ENCODE peak calls at places on chromosome 9, in five cellular contexts. One of them, this sample, is unnamed.

GRCh38 chr9:104987743-104988142 is 59.8 kb upstream of the ABCA1 start:
- DNase-seq in mesenchymal stem cell: no peak
- DNase-seq in H1: no peak
- DNase-seq in H9: no peak
- DNase-seq in trophoblast cell: peak
- DNase-seq in this sample: no peak

GRCh38 chr9:72476617-72477375 is 44.6 kb upstream of the TMC1 start:
- DNase-seq in mesenchymal stem cell: peak
- DNase-seq in H1: no peak
- DNase-seq in H9: peak
- DNase-seq in trophoblast cell: peak
- DNase-seq in this sample: no peak

GRCh38 chr9:92381780-92382179 is 22.6 kb downstream of the OGN start:
- DNase-seq in mesenchymal stem cell: no peak
- DNase-seq in H1: no peak
- DNase-seq in H9: no peak
- DNase-seq in trophoblast cell: no peak
- DNase-seq in this sample: no peak

GRCh38 chr9:135090547-135090946 is 3.1 kb downstream of the OLFM1 start:
- DNase-seq in mesenchymal stem cell: no peak
- DNase-seq in H1: no peak
- DNase-seq in H9: no peak
- DNase-seq in trophoblast cell: no peak
- DNase-seq in this sample: no peak

GRCh38 chr9:137273095-137273490 is 4.4 kb upstream of the TOR4A start:
- DNase-seq in mesenchymal stem cell: no peak
- DNase-seq in H1: no peak
- DNase-seq in H9: peak
- DNase-seq in trophoblast cell: no peak
- DNase-seq in this sample: no peak

GRCh38 chr9:90853945-90854344 is 52.3 kb downstream of the SYK start:
- DNase-seq in mesenchymal stem cell: no peak
- DNase-seq in H1: no peak
- DNase-seq in H9: peak
- DNase-seq in trophoblast cell: no peak
- DNase-seq in this sample: no peak

GRCh38 chr9:74016004-74016403 is 481.1 kb upstream of the RORB start:
- DNase-seq in mesenchymal stem cell: no peak
- DNase-seq in H1: no peak
- DNase-seq in H9: no peak
- DNase-seq in trophoblast cell: no peak
- DNase-seq in this sample: no peak

GRCh38 chr9:131448818-131449217 is 53.9 kb upstream of the POMT1 start:
- DNase-seq in mesenchymal stem cell: no peak
- DNase-seq in H1: no peak
- DNase-seq in H9: no peak
- DNase-seq in trophoblast cell: no peak
- DNase-seq in this sample: no peak

GRCh38 chr9:92564479-92564878 is 28.7 kb upstream of the ECM2 start:
- DNase-seq in mesenchymal stem cell: peak
- DNase-seq in H1: no peak
- DNase-seq in H9: no peak
- DNase-seq in trophoblast cell: no peak
- DNase-seq in this sample: no peak

GRCh38 chr9:96172797-96173196 is 129.2 kb downstream of the HSD17B3 start:
- DNase-seq in mesenchymal stem cell: no peak
- DNase-seq in H1: no peak
- DNase-seq in H9: no peak
- DNase-seq in trophoblast cell: no peak
- DNase-seq in this sample: no peak

GRCh38 chr9:36987409-36987808 is 46.7 kb downstream of the PAX5 start:
- DNase-seq in mesenchymal stem cell: no peak
- DNase-seq in H1: no peak
- DNase-seq in H9: no peak
- DNase-seq in trophoblast cell: no peak
- DNase-seq in this sample: no peak

GRCh38 chr9:107286057-107286456 is 3.0 kb downstream of the RAD23B start:
- DNase-seq in mesenchymal stem cell: peak
- DNase-seq in H1: no peak
- DNase-seq in H9: no peak
- DNase-seq in trophoblast cell: no peak
- DNase-seq in this sample: no peak

GRCh38 chr9:73046769-73047168 is 93.9 kb upstream of the ALDH1A1 start:
- DNase-seq in mesenchymal stem cell: no peak
- DNase-seq in H1: no peak
- DNase-seq in H9: no peak
- DNase-seq in trophoblast cell: no peak
- DNase-seq in this sample: no peak

GRCh38 chr9:90546200-90546599 is 96.4 kb downstream of the DIRAS2 start:
- DNase-seq in mesenchymal stem cell: peak
- DNase-seq in H1: no peak
- DNase-seq in H9: no peak
- DNase-seq in trophoblast cell: peak
- DNase-seq in this sample: peak

GRCh38 chr9:15231788-15232635 is 75.0 kb downstream of the TTC39B start:
- DNase-seq in mesenchymal stem cell: peak
- DNase-seq in H1: peak
- DNase-seq in H9: peak
- DNase-seq in trophoblast cell: peak
- DNase-seq in this sample: no peak

GRCh38 chr9:137298983-137299521 is 3.0 kb downstream of the NRARP start:
- DNase-seq in mesenchymal stem cell: no peak
- DNase-seq in H1: no peak
- DNase-seq in H9: peak
- DNase-seq in trophoblast cell: no peak
- DNase-seq in this sample: no peak

GRCh38 chr9:137444106-137444790 is 3.1 kb upstream of the ENTPD8 start:
- DNase-seq in mesenchymal stem cell: no peak
- DNase-seq in H1: no peak
- DNase-seq in H9: no peak
- DNase-seq in trophoblast cell: no peak
- DNase-seq in this sample: no peak

GRCh38 chr9:29039258-29039657 is 1466.0 kb upstream of the C9orf72 start:
- DNase-seq in mesenchymal stem cell: peak
- DNase-seq in H1: no peak
- DNase-seq in H9: no peak
- DNase-seq in trophoblast cell: no peak
- DNase-seq in this sample: no peak

GRCh38 chr9:131690462-131690861 is 49.4 kb downstream of the RAPGEF1 start:
- DNase-seq in mesenchymal stem cell: no peak
- DNase-seq in H1: no peak
- DNase-seq in H9: no peak
- DNase-seq in trophoblast cell: no peak
- DNase-seq in this sample: no peak

GRCh38 chr9:18606831-18607230 is 132.9 kb downstream of the ADAMTSL1 start:
- DNase-seq in mesenchymal stem cell: peak
- DNase-seq in H1: no peak
- DNase-seq in H9: peak
- DNase-seq in trophoblast cell: no peak
- DNase-seq in this sample: peak

GRCh38 chr9:85713897-85714296 is 27.9 kb downstream of the AGTPBP1 start:
- DNase-seq in mesenchymal stem cell: no peak
- DNase-seq in H1: no peak
- DNase-seq in H9: no peak
- DNase-seq in trophoblast cell: no peak
- DNase-seq in this sample: no peak

GRCh38 chr9:91659529-91660294 is 236.1 kb upstream of the NFIL3 start:
- DNase-seq in mesenchymal stem cell: peak
- DNase-seq in H1: no peak
- DNase-seq in H9: peak
- DNase-seq in trophoblast cell: no peak
- DNase-seq in this sample: peak

GRCh38 chr9:111952559-111952958 is 55.9 kb downstream of the UGCG start:
- DNase-seq in mesenchymal stem cell: peak
- DNase-seq in H1: no peak
- DNase-seq in H9: no peak
- DNase-seq in trophoblast cell: no peak
- DNase-seq in this sample: no peak

GRCh38 chr9:137606734-137607138 is 1.2 kb downstream of the ARRDC1 start:
- DNase-seq in mesenchymal stem cell: no peak
- DNase-seq in H1: no peak
- DNase-seq in H9: no peak
- DNase-seq in trophoblast cell: no peak
- DNase-seq in this sample: no peak

GRCh38 chr9:127854169-127854833 is at the start of gene ENG:
- DNase-seq in mesenchymal stem cell: peak
- DNase-seq in H1: no peak
- DNase-seq in H9: peak
- DNase-seq in trophoblast cell: peak
- DNase-seq in this sample: no peak

GRCh38 chr9:7968642-7969041 is 169.1 kb upstream of the DMAC1 start:
- DNase-seq in mesenchymal stem cell: no peak
- DNase-seq in H1: no peak
- DNase-seq in H9: no peak
- DNase-seq in trophoblast cell: no peak
- DNase-seq in this sample: no peak

DNA sequence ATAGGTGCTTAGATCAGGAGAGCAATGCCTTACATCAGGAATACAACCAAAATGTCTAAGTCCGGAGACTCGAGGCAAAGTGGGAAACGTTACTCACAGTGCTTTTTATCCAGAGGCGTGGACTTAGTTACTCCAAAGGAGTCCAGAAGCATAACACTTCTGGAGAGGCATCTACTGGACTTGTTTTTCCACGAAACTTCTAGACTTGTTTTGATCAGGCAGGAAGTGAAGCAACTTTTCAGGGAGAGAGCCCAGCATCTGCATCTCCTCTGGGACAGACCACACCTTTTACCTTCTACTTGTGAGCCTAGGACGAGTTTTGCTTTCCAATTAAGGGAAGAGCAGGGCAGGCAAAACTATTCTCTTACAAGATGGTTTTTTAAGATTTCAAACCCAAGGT is 1.2 kb upstream of the TJP2 start:
- DNase-seq in mesenchymal stem cell: no peak
- DNase-seq in H1: no peak
- DNase-seq in H9: no peak
- DNase-seq in trophoblast cell: no peak
- DNase-seq in this sample: no peak
- H2BK120ac ChIP-seq in mesenchymal stem cell: no peak
- H2BK120ac ChIP-seq in H1: no peak
- H2BK120ac ChIP-seq in H9: no peak
- H2BK120ac ChIP-seq in trophoblast cell: peak
- H2BK120ac ChIP-seq in this sample: no peak

DNA sequence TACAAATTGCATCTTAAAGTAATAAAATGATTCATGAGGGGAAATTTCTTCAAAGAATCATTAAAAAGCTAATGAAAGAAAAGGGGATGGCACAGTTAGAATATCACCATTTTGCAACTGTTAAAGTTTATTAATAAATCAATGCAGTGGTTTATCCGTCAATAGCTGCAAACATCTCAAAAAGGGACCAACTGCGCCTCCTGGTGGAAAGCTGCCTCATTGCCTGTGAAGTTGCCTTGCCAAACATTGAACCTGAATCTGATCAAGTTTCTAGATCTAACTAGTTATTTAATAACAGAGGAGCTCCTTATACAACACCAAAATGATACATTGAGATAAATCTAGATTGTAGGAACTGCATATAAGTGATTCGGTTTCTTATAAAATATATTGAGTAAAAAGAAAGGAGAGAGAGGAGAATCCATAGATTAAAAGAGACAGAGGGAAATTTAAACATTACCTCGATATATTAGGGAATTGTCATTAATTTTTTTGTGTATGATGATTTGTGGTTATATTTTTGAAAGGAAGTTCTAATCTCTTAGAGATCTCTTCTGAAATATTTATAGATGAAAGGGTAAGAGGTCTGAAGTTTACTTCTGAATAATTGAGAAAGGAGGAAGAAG is 6.9 kb upstream of the NDUFB6 start:
- DNase-seq in mesenchymal stem cell: peak
- DNase-seq in H1: peak
- DNase-seq in H9: peak
- DNase-seq in trophoblast cell: peak
- DNase-seq in this sample: peak
- H2BK12ac ChIP-seq in mesenchymal stem cell: no peak
- H2BK12ac ChIP-seq in H1: no peak
- H2BK12ac ChIP-seq in H9: no peak
- H2BK12ac ChIP-seq in trophoblast cell: no peak
- H2BK12ac ChIP-seq in this sample: no peak

DNA sequence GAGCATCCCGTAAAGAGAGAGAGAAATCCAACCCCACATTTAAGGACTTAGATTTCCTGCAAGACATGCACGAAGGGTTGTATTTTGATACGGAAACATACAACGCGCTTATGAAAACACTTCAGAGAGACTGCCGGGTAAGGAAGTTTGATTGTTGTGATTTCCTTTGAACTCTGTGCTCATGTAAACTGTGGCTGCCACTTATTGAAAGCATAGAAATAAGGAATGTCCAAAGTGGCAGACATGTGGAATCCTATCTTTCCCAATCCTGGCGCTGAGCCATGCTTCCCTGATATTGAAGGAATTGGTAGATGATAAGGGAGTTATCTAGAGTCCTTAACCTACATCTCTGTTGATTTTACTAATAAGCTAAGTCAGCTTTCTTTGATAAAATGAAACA is 119.4 kb downstream of the PRKACG start:
- DNase-seq in mesenchymal stem cell: no peak
- DNase-seq in H1: no peak
- DNase-seq in H9: no peak
- DNase-seq in trophoblast cell: no peak
- DNase-seq in this sample: no peak
- H2BK120ac ChIP-seq in mesenchymal stem cell: no peak
- H2BK120ac ChIP-seq in H1: no peak
- H2BK120ac ChIP-seq in H9: no peak
- H2BK120ac ChIP-seq in trophoblast cell: no peak
- H2BK120ac ChIP-seq in this sample: no peak

GRCh38 chr9:14158136-14158781 is 155.7 kb downstream of the NFIB start:
- DNase-seq in mesenchymal stem cell: no peak
- DNase-seq in H1: no peak
- DNase-seq in H9: no peak
- DNase-seq in trophoblast cell: no peak
- DNase-seq in this sample: no peak
- H2BK12ac ChIP-seq in mesenchymal stem cell: no peak
- H2BK12ac ChIP-seq in H1: no peak
- H2BK12ac ChIP-seq in H9: no peak
- H2BK12ac ChIP-seq in trophoblast cell: no peak
- H2BK12ac ChIP-seq in this sample: no peak

This sample was measured in neuronal stem cell.